ENCODE peak calls at places on chromosomes 1 and 21, in five cellular contexts. Q, H, F, Y and R are unnamed samples.

GRCh38 chr1:108664426-108664950 is 3.6 kb upstream of the HENMT1 start:
- DNase-seq in Q (no peak), H (no peak), F (no peak), Y (no peak), R (no peak)

GRCh38 chr1:100941580-100942216 is 45.8 kb downstream of the SLC30A7 start:
- DNase-seq in Q (no peak), H (no peak), F (no peak), Y (no peak), R (no peak)

GRCh38 chr1:164772635-164773034 is 213.7 kb downstream of the PBX1 start:
- DNase-seq in Q (peak), H (no peak), F (no peak), Y (peak), R (peak)

GRCh38 chr1:207752456-207753132 is 740 bp downstream of the CD46 start:
- DNase-seq in Q (peak), H (no peak), F (peak), Y (peak), R (peak)

GRCh38 chr21:44925027-44925755 is 4.5 kb upstream of the ITGB2 start:
- DNase-seq in Q (no peak), H (no peak), F (no peak), Y (peak), R (peak)

GRCh38 chr1:6438047-6438525 is 13.5 kb downstream of the ESPN start:
- DNase-seq in Q (peak), H (peak), F (peak), Y (peak), R (peak)

GRCh38 chr1:186899577-186899976 is 70.8 kb downstream of the PLA2G4A start:
- DNase-seq in Q (no peak), H (no peak), F (no peak), Y (no peak), R (no peak)

GRCh38 chr1:46315669-46316403 is 12.3 kb downstream of the UQCRH start:
- DNase-seq in Q (no peak), H (no peak), F (no peak), Y (no peak), R (peak)

GRCh38 chr1:115790356-115790755 is 21.8 kb upstream of the CASQ2 start:
- DNase-seq in Q (no peak), H (no peak), F (no peak), Y (no peak), R (no peak)

GRCh38 chr1:179369751-179370341 is 4.1 kb downstream of the AXDND1 start:
- DNase-seq in Q (peak), H (peak), F (no peak), Y (peak), R (peak)

GRCh38 chr1:112694363-112694929 is 12.5 kb downstream of the RHOC start:
- DNase-seq in Q (no peak), H (no peak), F (no peak), Y (no peak), R (no peak)

GRCh38 chr1:47809301-47810084 is 187.7 kb downstream of the TRABD2B start:
- DNase-seq in Q (peak), H (no peak), F (no peak), Y (no peak), R (peak)

GRCh38 chr1:44810101-44810761 is 1.9 kb downstream of the BTBD19 start:
- DNase-seq in Q (peak), H (no peak), F (no peak), Y (peak), R (no peak)

GRCh38 chr1:40404670-40405462 is 31.3 kb downstream of the SMAP2 start:
- DNase-seq in Q (peak), H (peak), F (no peak), Y (peak), R (peak)

GRCh38 chr1:26581287-26581651 is 51.7 kb downstream of the RPS6KA1 start:
- DNase-seq in Q (no peak), H (no peak), F (no peak), Y (no peak), R (no peak)

GRCh38 chr1:170545476-170545875 is 13.5 kb downstream of the GORAB start:
- DNase-seq in Q (peak), H (no peak), F (no peak), Y (peak), R (peak)

GRCh38 chr1:197736689-197737088 is 38.6 kb downstream of the DENND1B start:
- DNase-seq in Q (no peak), H (no peak), F (no peak), Y (peak), R (peak)

GRCh38 chr1:24867064-24867870 is 62.8 kb downstream of the RUNX3 start:
- DNase-seq in Q (no peak), H (no peak), F (no peak), Y (no peak), R (no peak)

GRCh38 chr21:45546636-45547203 is 4.5 kb upstream of the SLC19A1 start:
- DNase-seq in Q (no peak), H (no peak), F (no peak), Y (no peak), R (no peak)

GRCh38 chr1:234229676-234230075 is 143.6 kb upstream of the COA6 start:
- DNase-seq in Q (no peak), H (no peak), F (no peak), Y (no peak), R (no peak)

GRCh38 chr1:59596432-59596831 is 218.3 kb upstream of the HOOK1 start:
- DNase-seq in Q (peak), H (no peak), F (no peak), Y (peak), R (peak)

GRCh38 chr1:93692983-93693591 is 11.4 kb upstream of the BCAR3 start:
- DNase-seq in Q (peak), H (no peak), F (no peak), Y (peak), R (peak)

GRCh38 chr1:24793762-24794161 is 48.5 kb downstream of the CLIC4 start:
- DNase-seq in Q (no peak), H (no peak), F (no peak), Y (peak), R (no peak)

GRCh38 chr1:26278835-26279597 is 870 bp upstream of the SH3BGRL3 start:
- DNase-seq in Q (peak), H (no peak), F (no peak), Y (peak), R (peak)

GRCh38 chr1:60699304-60699703 is 383.1 kb upstream of the NFIA start:
- DNase-seq in Q (no peak), H (no peak), F (no peak), Y (no peak), R (no peak)

GRCh38 chr1:216793303-216793702 is 70.1 kb upstream of the ESRRG start:
- DNase-seq in Q (peak), H (no peak), F (no peak), Y (no peak), R (peak)

GRCh38 chr1:19347538-19348177 is 35.5 kb downstream of the SLC66A1 start:
- DNase-seq in Q (no peak), H (no peak), F (no peak), Y (no peak), R (no peak)

GRCh38 chr1:224624432-224624831 is 8.3 kb downstream of the CNIH3 start:
- DNase-seq in Q (no peak), H (no peak), F (no peak), Y (no peak), R (no peak)

GRCh38 chr1:115313173-115313572 is 24.9 kb downstream of the NGF start:
- DNase-seq in Q (no peak), H (no peak), F (no peak), Y (no peak), R (no peak)

GRCh38 chr21:31289702-31290101 is 54.4 kb downstream of the TIAM1 start:
- DNase-seq in Q (no peak), H (no peak), F (no peak), Y (no peak), R (no peak)

GRCh38 chr1:16211824-16212223 is 628 bp downstream of the ARHGEF19 start:
- DNase-seq in Q (no peak), H (no peak), F (no peak), Y (no peak), R (no peak)